ENCODE peak calls at places on chromosome 2, in seven cellular contexts. U is T-helper 9 cell; J is GM12891; O is naive thymus-derived CD8-positive, alpha-beta T cell; R is cardiac fibroblast; E is ecto neural progenitor cell; X is NCI-H1694. L is an unnamed sample.

GRCh38 chr2:185811580-185811979 is 73.0 kb downstream of the FSIP2 start:
- DNase-seq in U (no peak), J (no peak), O (no peak), R (no peak), E (no peak), X (no peak), L (no peak)

GRCh38 chr2:121427187-121427689 is 103.4 kb upstream of the RNU4ATAC start:
- DNase-seq in U (no peak), J (no peak), O (no peak), R (peak; percentile 18), E (no peak), X (no peak), L (no peak)

GRCh38 chr2:68418855-68419254 is 48.2 kb downstream of the FBXO48 start:
- DNase-seq in U (no peak), J (no peak), O (no peak), R (no peak), E (no peak), X (no peak), L (no peak)

GRCh38 chr2:127996160-127996559 is 31.7 kb downstream of the SAP130 start:
- DNase-seq in U (no peak), J (no peak), O (no peak), R (no peak), E (no peak), X (no peak), L (no peak)

GRCh38 chr2:112880696-112881095 is 30.3 kb upstream of the IL37 start:
- DNase-seq in U (no peak), J (no peak), O (no peak), R (peak; percentile 29), E (no peak), X (no peak), L (no peak)

GRCh38 chr2:86035371-86035882 is 70.3 kb downstream of the POLR1A start:
- DNase-seq in U (no peak), J (no peak), O (no peak), R (no peak), E (no peak), X (peak; percentile 87), L (no peak)

GRCh38 chr2:224956706-224957105 is 85.6 kb downstream of the DOCK10 start:
- DNase-seq in U (no peak), J (no peak), O (no peak), R (no peak), E (no peak), X (peak; percentile 75), L (no peak)

GRCh38 chr2:15750433-15750814 is 158.8 kb downstream of the DDX1 start:
- DNase-seq in U (no peak), J (no peak), O (no peak), R (no peak), E (no peak), X (no peak), L (no peak)

GRCh38 chr2:52632543-52632942 is 1135.1 kb upstream of the CHAC2 start:
- DNase-seq in U (no peak), J (no peak), O (no peak), R (no peak), E (no peak), X (no peak), L (no peak)

GRCh38 chr2:241571821-241572620 is 13.5 kb downstream of the BOK start:
- DNase-seq in U (no peak), J (no peak), O (no peak), R (no peak), E (peak; percentile 41), X (no peak), L (no peak)